ENCODE peak calls at places on chromosome 12, in four cellular contexts. W, J, L and N are unnamed samples.

GRCh38 chr12:123752046-123752445 is 10.1 kb upstream of the DNAH10 start:
- DNase-seq in J (no peak), L (no peak), W (no peak), N (no peak)

GRCh38 chr12:49568442-49568776 is 467 bp upstream of the MCRS1 start:
- DNase-seq in W (peak), L (no peak), J (no peak), N (no peak)

GRCh38 chr12:5586201-5586600 is 154.3 kb downstream of the NTF3 start:
- DNase-seq in W (no peak), L (no peak), J (peak), N (no peak)

GRCh38 chr12:3216726-3217682 is 139.8 kb downstream of the TSPAN9 start:
- DNase-seq in J (no peak), L (no peak), W (no peak), N (no peak)

GRCh38 chr12:117850048-117850447 is 118.7 kb downstream of the KSR2 start:
- DNase-seq in W (peak), L (no peak), J (peak), N (peak)

GRCh38 chr12:62983594-62983993 is 48.6 kb upstream of the PPM1H start:
- DNase-seq in L (no peak), J (peak), W (no peak), N (peak)

GRCh38 chr12:27229367-27229766 is 14.7 kb upstream of the STK38L start:
- DNase-seq in W (no peak), J (no peak), L (no peak), N (no peak)

GRCh38 chr12:110042260-110042659 is 6.1 kb downstream of the C12orf76 start:
- DNase-seq in W (no peak), L (no peak), J (peak), N (no peak)

GRCh38 chr12:90854136-90854689 is 100.8 kb downstream of the CCER1 start:
- DNase-seq in L (no peak), J (peak), W (peak), N (no peak)

GRCh38 chr12:109358154-109358869 is 10.6 kb downstream of the MYO1H start:
- DNase-seq in W (no peak), J (no peak), L (peak), N (no peak)

GRCh38 chr12:93571360-93571853 is 1.1 kb upstream of the SOCS2 start:
- DNase-seq in W (peak), L (no peak), J (peak), N (peak)
- TF ChIP-seq CTCF in W (peak), L (peak), J (peak), N (no peak)

DNA sequence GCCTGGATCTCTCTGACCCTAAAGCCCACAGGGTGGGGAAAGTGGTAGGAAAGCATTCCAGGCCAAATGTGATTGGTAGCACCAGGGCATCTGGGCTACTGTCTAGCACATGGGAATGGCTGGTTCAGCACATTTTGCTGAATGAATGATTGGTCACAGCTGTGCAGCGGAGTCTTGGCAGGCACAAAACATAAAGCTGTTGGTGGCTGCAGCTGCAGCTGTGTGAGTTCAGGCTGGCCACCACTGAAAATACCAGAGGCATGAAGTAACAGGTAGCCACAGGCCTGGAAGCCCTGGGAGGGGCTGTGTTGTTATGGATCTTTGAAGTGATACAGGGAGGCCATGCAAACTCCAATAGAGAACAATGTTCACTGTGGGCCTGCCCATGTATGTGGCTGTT is 72.7 kb downstream of the MYRFL start:
- DNase-seq in W (no peak), L (no peak), J (no peak), N (no peak)
- TF ChIP-seq CREM in W (no peak), L (no peak), J (no peak), N (no peak)

DNA sequence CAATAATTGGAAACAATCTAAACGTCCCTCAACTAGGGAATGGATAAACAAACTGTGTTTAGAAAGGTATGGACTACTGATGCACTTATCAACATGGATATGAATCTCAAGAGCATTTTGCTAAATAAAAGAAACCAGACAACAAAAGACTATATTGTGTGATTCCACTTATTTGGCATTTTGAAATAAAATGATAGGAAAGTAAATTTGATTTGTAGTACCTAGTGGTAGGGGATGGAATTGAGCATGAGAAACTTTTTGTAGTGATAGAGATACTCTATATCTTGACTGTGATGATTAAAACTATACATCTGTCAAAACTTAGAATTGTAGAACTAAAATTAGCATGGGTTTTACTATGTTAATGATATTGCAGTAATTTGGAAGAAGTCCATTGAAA is 87.1 kb downstream of the ARID2 start:
- DNase-seq in L (no peak), W (no peak), J (no peak), N (no peak)
- TF ChIP-seq SP1 in L (no peak), W (no peak), J (no peak), N (no peak)

DNA sequence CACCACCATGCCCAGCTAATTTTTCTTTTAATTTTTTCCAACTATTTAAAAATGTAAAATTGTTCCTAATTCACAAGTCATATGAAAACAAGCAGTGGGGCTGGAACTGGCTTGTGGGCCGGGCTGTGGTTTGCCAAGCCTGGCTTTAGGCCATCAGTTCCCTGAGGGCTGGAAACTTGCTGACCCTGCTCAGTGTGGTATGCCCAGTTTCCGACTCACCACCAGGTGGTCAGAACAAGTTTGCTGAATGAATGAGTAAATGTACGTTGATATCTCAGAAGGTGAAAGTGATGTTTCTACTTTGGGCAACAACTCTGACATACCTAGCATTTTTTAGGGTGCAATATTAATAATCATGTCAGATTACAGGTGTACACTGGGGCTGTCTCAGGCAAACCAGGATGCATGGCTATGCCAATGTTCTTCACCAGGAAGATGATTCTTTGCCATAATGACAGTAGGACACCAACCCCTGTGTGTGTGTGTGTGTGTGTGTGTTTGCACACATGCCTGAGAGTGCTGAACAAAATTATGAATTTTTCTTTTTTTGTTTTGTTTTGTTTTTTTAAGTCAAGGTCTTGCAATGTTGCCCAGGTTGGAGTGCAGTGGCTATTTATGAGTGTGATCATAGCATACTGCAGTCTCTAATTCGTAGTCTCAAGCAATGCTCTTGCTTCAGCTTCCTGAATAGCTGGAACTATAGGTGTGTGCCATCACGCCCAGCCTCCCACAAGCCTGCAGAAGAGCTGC is 106.1 kb downstream of the PTPN11 start:
- DNase-seq in J (no peak), L (no peak), W (no peak), N (peak)
- TF ChIP-seq CTCF in J (no peak), L (no peak), W (peak), N (no peak)

DNA sequence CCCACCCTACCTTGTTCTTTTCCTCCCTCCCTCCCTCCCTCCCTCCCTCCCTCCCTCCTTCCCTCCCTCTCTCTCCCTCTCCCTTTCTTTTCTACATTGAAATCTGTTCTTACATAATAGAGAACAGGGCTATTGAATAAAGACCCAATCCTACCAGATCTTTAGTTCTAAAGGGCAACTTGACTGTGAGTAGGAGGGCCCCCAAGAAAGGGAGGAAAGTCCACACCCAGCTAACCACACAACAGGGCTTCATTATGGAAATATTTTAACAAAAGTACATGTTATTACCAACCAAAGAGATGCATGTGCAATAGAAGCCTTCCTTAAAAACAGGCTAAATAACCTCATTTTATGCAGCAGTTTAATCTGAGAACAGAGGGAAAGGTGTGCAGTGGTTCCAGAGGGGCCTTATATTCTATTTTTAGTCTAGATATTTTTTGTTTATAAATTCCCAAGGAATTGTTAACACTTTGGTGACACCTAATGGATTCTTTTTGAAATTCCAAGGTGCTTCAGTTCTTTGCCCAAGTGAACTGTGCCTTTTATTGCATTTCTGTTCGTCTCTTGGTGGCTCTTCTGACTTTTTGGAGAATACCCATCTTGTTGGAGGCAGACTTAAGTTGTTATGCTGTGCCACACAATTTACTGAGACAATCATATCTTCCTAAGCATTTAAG is 63.0 kb downstream of the GNS start:
- DNase-seq in J (peak), W (no peak), L (no peak), N (no peak)
- TF ChIP-seq CREM in J (no peak), W (no peak), L (no peak), N (no peak)

DNA sequence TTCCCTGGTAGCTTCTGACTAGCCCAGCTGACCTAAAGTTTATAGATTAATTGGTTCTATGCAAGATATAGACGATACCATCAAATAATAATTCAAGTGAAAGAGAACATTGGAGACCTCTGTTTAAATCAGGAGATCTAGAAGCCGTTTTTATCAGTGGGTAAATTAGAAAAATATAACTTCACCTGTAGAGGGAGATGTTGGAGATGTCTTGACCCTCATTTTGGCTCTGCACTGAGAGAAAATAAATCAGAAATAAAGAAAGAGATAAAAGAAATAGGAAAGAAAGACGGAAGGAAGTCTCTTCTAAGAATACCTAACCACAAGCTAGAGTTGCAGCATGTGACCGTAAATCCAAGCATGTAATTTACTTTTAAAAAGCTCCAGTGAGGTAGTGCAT is 684.5 kb downstream of the C12orf50 start:
- DNase-seq in J (no peak), L (no peak), W (no peak), N (no peak)
- TF ChIP-seq SP1 in J (no peak), L (no peak), W (no peak), N (no peak)

GRCh38 chr12:121209629-121210572 is at the start of gene P2RX4:
- DNase-seq in W (peak), L (peak), J (peak), N (peak)
- TF ChIP-seq CTCF in W (peak), L (peak), J (peak), N (no peak)